ENCODE peak calls at places on chromosomes 7 and 10, in nine cellular contexts. One of them, this sample, is unnamed.

GRCh38 chr7:40571796-40572195 is 437.0 kb downstream of the SUGCT start:
- DNase-seq in SK-N-SH: no peak
- DNase-seq in hepatocyte: no peak
- DNase-seq in GM23248: peak; percentile 86
- DNase-seq in GM23338: no peak
- DNase-seq in HCT116: no peak
- DNase-seq in MM.1S: no peak
- DNase-seq in PC-9: peak; percentile 26
- DNase-seq in PC-3: peak; percentile 30
- DNase-seq in this sample: no peak

GRCh38 chr7:47283497-47284131 is 298.3 kb downstream of the TNS3 start:
- DNase-seq in SK-N-SH: no peak
- DNase-seq in MM.1S: no peak
- DNase-seq in GM23338: no peak
- DNase-seq in HCT116: peak; percentile 56
- DNase-seq in hepatocyte: peak; percentile 87
- DNase-seq in GM23248: no peak
- DNase-seq in PC-3: peak; percentile 77
- DNase-seq in PC-9: no peak
- DNase-seq in this sample: no peak

GRCh38 chr10:97517778-97518561 is 19.2 kb downstream of the UBTD1 start:
- DNase-seq in PC-9: peak; percentile 67
- DNase-seq in MM.1S: no peak
- DNase-seq in GM23248: peak; percentile 15
- DNase-seq in PC-3: peak; percentile 84
- DNase-seq in GM23338: peak; percentile 50
- DNase-seq in HCT116: peak; percentile 27
- DNase-seq in hepatocyte: peak; percentile 44
- DNase-seq in SK-N-SH: peak; percentile 51
- DNase-seq in this sample: no peak

GRCh38 chr7:102287082-102287464 is 405 bp downstream of the SH2B2 start:
- DNase-seq in MM.1S: no peak
- DNase-seq in PC-9: no peak
- DNase-seq in hepatocyte: no peak
- DNase-seq in HCT116: no peak
- DNase-seq in GM23248: no peak
- DNase-seq in SK-N-SH: peak; percentile 83
- DNase-seq in PC-3: no peak
- DNase-seq in GM23338: no peak
- DNase-seq in this sample: no peak

GRCh38 chr7:156218544-156219306 is 406.5 kb upstream of the SHH start:
- DNase-seq in hepatocyte: no peak
- DNase-seq in PC-9: no peak
- DNase-seq in HCT116: no peak
- DNase-seq in SK-N-SH: no peak
- DNase-seq in GM23338: no peak
- DNase-seq in MM.1S: no peak
- DNase-seq in PC-3: no peak
- DNase-seq in GM23248: no peak
- DNase-seq in this sample: no peak

GRCh38 chr7:117863618-117864017 is 9.6 kb downstream of the CTTNBP2 start:
- DNase-seq in MM.1S: no peak
- DNase-seq in PC-3: no peak
- DNase-seq in hepatocyte: no peak
- DNase-seq in SK-N-SH: no peak
- DNase-seq in GM23338: no peak
- DNase-seq in GM23248: no peak
- DNase-seq in HCT116: no peak
- DNase-seq in PC-9: no peak
- DNase-seq in this sample: no peak

GRCh38 chr10:66654861-66655260 is 271.0 kb upstream of the LRRTM3 start:
- DNase-seq in PC-3: no peak
- DNase-seq in SK-N-SH: no peak
- DNase-seq in PC-9: no peak
- DNase-seq in hepatocyte: no peak
- DNase-seq in HCT116: no peak
- DNase-seq in MM.1S: no peak
- DNase-seq in GM23248: no peak
- DNase-seq in GM23338: no peak
- DNase-seq in this sample: no peak

GRCh38 chr7:70193514-70193913 is 595.2 kb downstream of the AUTS2 start:
- DNase-seq in SK-N-SH: peak; percentile 67
- DNase-seq in hepatocyte: peak; percentile 45
- DNase-seq in GM23248: peak; percentile 58
- DNase-seq in HCT116: no peak
- DNase-seq in GM23338: no peak
- DNase-seq in PC-9: no peak
- DNase-seq in MM.1S: peak; percentile 19
- DNase-seq in PC-3: no peak
- DNase-seq in this sample: peak; percentile 70

GRCh38 chr10:24324651-24325050 is 115.7 kb downstream of the KIAA1217 start:
- DNase-seq in MM.1S: no peak
- DNase-seq in hepatocyte: no peak
- DNase-seq in SK-N-SH: no peak
- DNase-seq in GM23248: no peak
- DNase-seq in GM23338: no peak
- DNase-seq in HCT116: no peak
- DNase-seq in PC-9: no peak
- DNase-seq in PC-3: no peak
- DNase-seq in this sample: no peak

GRCh38 chr10:50517626-50518025 is 106.1 kb downstream of the SGMS1 start:
- DNase-seq in GM23338: no peak
- DNase-seq in PC-3: no peak
- DNase-seq in MM.1S: no peak
- DNase-seq in GM23248: no peak
- DNase-seq in PC-9: no peak
- DNase-seq in hepatocyte: no peak
- DNase-seq in SK-N-SH: no peak
- DNase-seq in HCT116: no peak
- DNase-seq in this sample: no peak

DNA sequence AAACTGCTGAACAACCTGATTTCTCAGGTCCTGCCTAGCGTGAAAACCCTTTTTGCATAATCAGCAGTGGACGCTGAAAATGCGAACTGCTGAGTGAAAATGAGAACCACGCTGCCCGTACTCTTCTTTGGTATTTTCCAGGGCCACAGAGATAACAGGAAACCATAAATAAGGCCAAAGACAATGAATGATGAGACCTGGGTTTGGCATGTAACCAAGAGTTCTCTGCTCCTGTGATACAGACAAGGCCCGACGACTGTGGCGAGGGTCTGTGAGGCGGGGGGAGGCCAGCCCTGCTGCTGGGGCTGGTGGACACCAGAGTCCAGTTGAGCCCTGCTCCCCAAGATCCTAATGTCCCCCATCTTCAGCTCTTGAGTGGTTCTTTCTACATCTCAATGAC is 236.0 kb downstream of the WDR11 start:
- DNase-seq in SK-N-SH: peak; percentile 14
- DNase-seq in MM.1S: no peak
- DNase-seq in hepatocyte: no peak
- DNase-seq in GM23338: no peak
- DNase-seq in GM23248: no peak
- DNase-seq in PC-9: no peak
- DNase-seq in HCT116: no peak
- DNase-seq in PC-3: no peak
- DNase-seq in this sample: no peak
- H3K9me2 ChIP-seq in SK-N-SH: no peaks in the 10 kb centered on the region
- H3K9me2 ChIP-seq in MM.1S: no peaks in the 10 kb centered on the region
- H3K9me2 ChIP-seq in hepatocyte: no peaks in the 10 kb centered on the region
- H3K9me2 ChIP-seq in GM23338: no peaks in the 10 kb centered on the region
- H3K9me2 ChIP-seq in GM23248: no peaks in the 10 kb centered on the region
- H3K9me2 ChIP-seq in PC-9: no peaks in the 10 kb centered on the region
- H3K9me2 ChIP-seq in HCT116: no peaks in the 10 kb centered on the region
- H3K9me2 ChIP-seq in PC-3: no peaks in the 10 kb centered on the region
- H3K9me2 ChIP-seq in this sample: no peaks in the 10 kb centered on the region

DNA sequence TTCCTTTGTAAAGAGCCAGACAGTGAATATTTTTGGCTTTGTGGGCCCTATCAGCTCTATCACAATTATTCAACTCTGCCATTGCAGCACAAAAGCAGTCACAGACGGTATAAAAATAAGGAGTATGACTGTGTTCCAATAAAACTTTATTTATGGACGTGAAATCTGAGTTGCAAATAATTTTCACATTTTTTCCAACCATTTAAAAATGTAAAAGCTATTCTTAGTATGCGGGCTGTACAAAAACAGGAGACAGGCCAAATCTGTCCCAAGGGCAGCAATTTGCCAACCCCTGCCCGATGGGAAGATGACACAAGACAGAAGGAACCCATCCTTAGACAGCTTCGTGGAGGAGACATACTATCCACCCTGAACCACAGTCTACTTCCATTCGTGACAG is 23.3 kb downstream of the JAZF1 start:
- DNase-seq in GM23338: no peak
- DNase-seq in MM.1S: no peak
- DNase-seq in PC-3: no peak
- DNase-seq in HCT116: no peak
- DNase-seq in hepatocyte: no peak
- DNase-seq in GM23248: peak; percentile 18
- DNase-seq in PC-9: no peak
- DNase-seq in SK-N-SH: no peak
- DNase-seq in this sample: no peak
- H3K4me1 ChIP-seq in GM23338: peaks cover 12% of the 10 kb centered on the region
- H3K4me1 ChIP-seq in MM.1S: peaks cover 39% of the 10 kb centered on the region
- H3K4me1 ChIP-seq in PC-3: peaks cover 25% of the 10 kb centered on the region
- H3K4me1 ChIP-seq in HCT116: no peaks in the 10 kb centered on the region
- H3K4me1 ChIP-seq in hepatocyte: no peaks in the 10 kb centered on the region
- H3K4me1 ChIP-seq in GM23248: peaks cover 53% of the 10 kb centered on the region
- H3K4me1 ChIP-seq in PC-9: peaks cover 24% of the 10 kb centered on the region
- H3K4me1 ChIP-seq in SK-N-SH: peaks cover 10% of the 10 kb centered on the region
- H3K4me1 ChIP-seq in this sample: peaks cover 99% of the 10 kb centered on the region

DNA sequence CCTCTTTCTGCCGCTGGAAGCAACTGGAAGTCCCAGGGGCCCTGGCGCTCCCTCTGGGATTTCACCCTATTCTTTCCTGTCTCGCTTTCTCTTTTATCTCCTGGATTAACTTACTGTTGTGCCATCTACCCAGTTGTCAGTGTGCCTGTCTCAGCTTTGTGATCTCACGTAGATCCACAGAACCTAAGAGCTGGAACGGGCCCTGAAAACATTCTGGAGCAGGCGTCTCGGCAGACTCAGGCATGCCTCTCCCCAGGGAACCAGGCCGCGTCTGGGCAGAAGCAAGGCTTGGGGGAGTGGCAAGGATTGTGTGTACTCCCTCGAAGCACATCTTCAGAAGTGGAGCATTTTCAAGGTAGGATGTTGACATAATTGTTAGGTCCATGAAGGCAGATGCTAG is 87.2 kb downstream of the KCNMA1 start:
- DNase-seq in PC-3: no peak
- DNase-seq in HCT116: no peak
- DNase-seq in MM.1S: no peak
- DNase-seq in GM23248: no peak
- DNase-seq in GM23338: no peak
- DNase-seq in PC-9: no peak
- DNase-seq in SK-N-SH: no peak
- DNase-seq in hepatocyte: no peak
- DNase-seq in this sample: no peak
- H3K9me2 ChIP-seq in PC-3: no peaks in the 10 kb centered on the region
- H3K9me2 ChIP-seq in HCT116: no peaks in the 10 kb centered on the region
- H3K9me2 ChIP-seq in MM.1S: no peaks in the 10 kb centered on the region
- H3K9me2 ChIP-seq in GM23248: no peaks in the 10 kb centered on the region
- H3K9me2 ChIP-seq in GM23338: peaks cover 2% of the 10 kb centered on the region
- H3K9me2 ChIP-seq in PC-9: no peaks in the 10 kb centered on the region
- H3K9me2 ChIP-seq in SK-N-SH: no peaks in the 10 kb centered on the region
- H3K9me2 ChIP-seq in hepatocyte: no peaks in the 10 kb centered on the region
- H3K9me2 ChIP-seq in this sample: no peaks in the 10 kb centered on the region

DNA sequence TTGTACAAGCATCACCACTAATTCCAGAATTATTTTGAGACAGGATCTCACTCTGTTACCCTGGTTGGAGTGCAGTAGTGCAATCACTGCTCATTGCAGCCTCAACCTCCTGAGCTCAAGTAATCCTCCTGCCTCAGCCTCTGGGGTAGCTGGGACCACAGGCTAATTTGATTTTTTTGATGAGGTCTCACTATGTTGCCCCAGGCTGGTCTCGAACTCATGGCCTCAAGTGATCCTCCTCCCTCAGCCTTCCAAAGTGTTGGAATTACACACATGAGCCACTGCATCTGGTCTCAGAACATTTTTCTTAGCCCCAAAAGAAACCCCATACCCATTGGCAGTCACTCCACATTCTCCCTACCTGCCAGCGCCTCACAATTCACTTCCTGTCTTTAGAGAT is 3.5 kb upstream of the WBP1L start:
- DNase-seq in MM.1S: no peak
- DNase-seq in PC-3: no peak
- DNase-seq in GM23248: no peak
- DNase-seq in HCT116: no peak
- DNase-seq in hepatocyte: no peak
- DNase-seq in SK-N-SH: no peak
- DNase-seq in GM23338: no peak
- DNase-seq in PC-9: no peak
- DNase-seq in this sample: no peak
- H3K4me1 ChIP-seq in MM.1S: peaks cover 6% of the 10 kb centered on the region
- H3K4me1 ChIP-seq in PC-3: peaks cover 10% of the 10 kb centered on the region
- H3K4me1 ChIP-seq in GM23248: peaks cover 8% of the 10 kb centered on the region
- H3K4me1 ChIP-seq in HCT116: peaks cover 14% of the 10 kb centered on the region
- H3K4me1 ChIP-seq in hepatocyte: peaks cover 5% of the 10 kb centered on the region
- H3K4me1 ChIP-seq in SK-N-SH: peaks cover 4% of the 10 kb centered on the region
- H3K4me1 ChIP-seq in GM23338: peaks cover 5% of the 10 kb centered on the region
- H3K4me1 ChIP-seq in PC-9: peaks cover 11% of the 10 kb centered on the region
- H3K4me1 ChIP-seq in this sample: peaks cover 19% of the 10 kb centered on the region

GRCh38 chr10:47256753-47257336 is 43.2 kb upstream of the GDF10 start:
- DNase-seq in PC-3: no peak
- DNase-seq in HCT116: no peak
- DNase-seq in GM23248: no peak
- DNase-seq in SK-N-SH: no peak
- DNase-seq in hepatocyte: no peak
- DNase-seq in GM23338: no peak
- DNase-seq in PC-9: no peak
- DNase-seq in MM.1S: no peak
- DNase-seq in this sample: no peak
- H3K9me2 ChIP-seq in PC-3: no peaks in the 10 kb centered on the region
- H3K9me2 ChIP-seq in HCT116: no peaks in the 10 kb centered on the region
- H3K9me2 ChIP-seq in GM23248: no peaks in the 10 kb centered on the region
- H3K9me2 ChIP-seq in SK-N-SH: no peaks in the 10 kb centered on the region
- H3K9me2 ChIP-seq in hepatocyte: no peaks in the 10 kb centered on the region
- H3K9me2 ChIP-seq in GM23338: peaks cover 10% of the 10 kb centered on the region
- H3K9me2 ChIP-seq in PC-9: no peaks in the 10 kb centered on the region
- H3K9me2 ChIP-seq in MM.1S: no peaks in the 10 kb centered on the region
- H3K9me2 ChIP-seq in this sample: no peaks in the 10 kb centered on the region

DNA sequence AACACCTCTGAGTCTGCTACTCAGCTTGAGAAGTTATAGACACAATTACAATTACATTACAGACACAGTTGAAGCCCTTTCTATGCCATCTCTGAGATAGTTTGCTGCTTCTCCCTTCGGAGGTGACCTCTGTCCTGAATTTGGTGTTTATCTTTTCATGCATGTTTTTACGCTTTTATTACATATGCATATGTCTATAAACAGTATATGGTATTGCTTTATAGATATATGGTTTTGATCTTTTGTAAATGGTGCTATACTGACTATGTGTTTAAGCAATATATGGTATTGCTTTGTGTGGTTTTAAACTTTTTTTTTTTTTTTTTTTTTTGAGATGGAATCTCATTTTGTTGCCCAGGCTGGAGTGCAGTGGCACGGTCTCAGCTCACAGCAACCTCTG is 48.4 kb downstream of the HK1 start:
- DNase-seq in MM.1S: no peak
- DNase-seq in hepatocyte: no peak
- DNase-seq in PC-3: no peak
- DNase-seq in GM23338: no peak
- DNase-seq in SK-N-SH: no peak
- DNase-seq in PC-9: no peak
- DNase-seq in HCT116: no peak
- DNase-seq in GM23248: no peak
- DNase-seq in this sample: no peak
- H3K4me1 ChIP-seq in MM.1S: no peaks in the 10 kb centered on the region
- H3K4me1 ChIP-seq in hepatocyte: peaks cover 12% of the 10 kb centered on the region
- H3K4me1 ChIP-seq in PC-3: no peaks in the 10 kb centered on the region
- H3K4me1 ChIP-seq in GM23338: peaks cover 93% of the 10 kb centered on the region
- H3K4me1 ChIP-seq in SK-N-SH: peaks cover 7% of the 10 kb centered on the region
- H3K4me1 ChIP-seq in PC-9: peaks cover 49% of the 10 kb centered on the region
- H3K4me1 ChIP-seq in HCT116: peaks cover 16% of the 10 kb centered on the region
- H3K4me1 ChIP-seq in GM23248: peaks cover 5% of the 10 kb centered on the region
- H3K4me1 ChIP-seq in this sample: peaks cover 9% of the 10 kb centered on the region